ENCODE peak calls at places on chromosome 22, in five cellular contexts. One of them, this sample, is unnamed.

GRCh38 chr22:39773976-39774539 is 119.5 kb downstream of the ENTHD1 start:
- DNase-seq in K562: peak
- DNase-seq in AG04450: no peak
- DNase-seq in right lobe of liver: no peak
- DNase-seq in PC-3: peak
- DNase-seq in this sample: no peak

GRCh38 chr22:46734830-46735453 is 3.1 kb downstream of the CERK start:
- DNase-seq in PC-3: no peak
- DNase-seq in right lobe of liver: no peak
- DNase-seq in AG04450: no peak
- DNase-seq in K562: no peak
- DNase-seq in this sample: peak

GRCh38 chr22:30457964-30458363 is 13.9 kb downstream of the SEC14L3 start:
- DNase-seq in AG04450: no peak
- DNase-seq in PC-3: peak
- DNase-seq in right lobe of liver: peak
- DNase-seq in K562: no peak
- DNase-seq in this sample: peak

GRCh38 chr22:25205847-25206246 is 6.2 kb downstream of the CRYBB3 start:
- DNase-seq in AG04450: no peak
- DNase-seq in right lobe of liver: no peak
- DNase-seq in K562: no peak
- DNase-seq in PC-3: no peak
- DNase-seq in this sample: no peak

GRCh38 chr22:41449321-41449720 is 2.7 kb upstream of the TOB2 start:
- DNase-seq in AG04450: no peak
- DNase-seq in right lobe of liver: no peak
- DNase-seq in PC-3: no peak
- DNase-seq in K562: no peak
- DNase-seq in this sample: no peak

GRCh38 chr22:30290679-30291333 is 1.5 kb upstream of the CASTOR1 start:
- DNase-seq in AG04450: no peak
- DNase-seq in PC-3: peak
- DNase-seq in K562: no peak
- DNase-seq in right lobe of liver: peak
- DNase-seq in this sample: peak

GRCh38 chr22:16563555-16564520 is 28.8 kb downstream of the CCT8L2 start:
- DNase-seq in right lobe of liver: peak
- DNase-seq in K562: no peak
- DNase-seq in PC-3: no peak
- DNase-seq in AG04450: no peak
- DNase-seq in this sample: no peak

GRCh38 chr22:24588370-24588755 is 4.5 kb downstream of the LRRC75B start:
- DNase-seq in right lobe of liver: no peak
- DNase-seq in K562: no peak
- DNase-seq in PC-3: peak
- DNase-seq in AG04450: no peak
- DNase-seq in this sample: peak

GRCh38 chr22:28025333-28025732 is 106.3 kb upstream of the PITPNB start:
- DNase-seq in right lobe of liver: peak
- DNase-seq in PC-3: no peak
- DNase-seq in K562: peak
- DNase-seq in AG04450: no peak
- DNase-seq in this sample: no peak

GRCh38 chr22:46079861-46080821 is 70.2 kb upstream of the PPARA start:
- DNase-seq in PC-3: peak
- DNase-seq in right lobe of liver: peak
- DNase-seq in K562: no peak
- DNase-seq in AG04450: no peak
- DNase-seq in this sample: peak

GRCh38 chr22:47695176-47695575 is 932.7 kb downstream of the TBC1D22A start:
- DNase-seq in AG04450: no peak
- DNase-seq in PC-3: no peak
- DNase-seq in right lobe of liver: no peak
- DNase-seq in K562: no peak
- DNase-seq in this sample: no peak

GRCh38 chr22:50186181-50186731 is 543 bp downstream of the TRABD start:
- DNase-seq in K562: no peak
- DNase-seq in right lobe of liver: no peak
- DNase-seq in PC-3: no peak
- DNase-seq in AG04450: no peak
- DNase-seq in this sample: no peak

GRCh38 chr22:30294066-30294465 is 4.8 kb upstream of the CASTOR1 start:
- DNase-seq in PC-3: no peak
- DNase-seq in AG04450: no peak
- DNase-seq in right lobe of liver: no peak
- DNase-seq in K562: no peak
- DNase-seq in this sample: no peak

GRCh38 chr22:41768420-41768819 is 32.1 kb upstream of the CCDC134 start:
- DNase-seq in PC-3: peak
- DNase-seq in right lobe of liver: no peak
- DNase-seq in AG04450: no peak
- DNase-seq in K562: no peak
- DNase-seq in this sample: no peak

GRCh38 chr22:25840162-25840561 is 98.2 kb downstream of the MYO18B start:
- DNase-seq in AG04450: no peak
- DNase-seq in PC-3: no peak
- DNase-seq in K562: no peak
- DNase-seq in right lobe of liver: no peak
- DNase-seq in this sample: no peak

GRCh38 chr22:50041361-50042065 is 16.6 kb downstream of the TTLL8 start:
- DNase-seq in PC-3: no peak
- DNase-seq in K562: no peak
- DNase-seq in AG04450: no peak
- DNase-seq in right lobe of liver: no peak
- DNase-seq in this sample: no peak

GRCh38 chr22:20220629-20221026 is 47.5 kb downstream of the RTN4R start:
- DNase-seq in AG04450: no peak
- DNase-seq in PC-3: no peak
- DNase-seq in right lobe of liver: no peak
- DNase-seq in K562: no peak
- DNase-seq in this sample: no peak

GRCh38 chr22:29320546-29320945 is 5.0 kb upstream of the RASL10A start:
- DNase-seq in AG04450: no peak
- DNase-seq in right lobe of liver: no peak
- DNase-seq in PC-3: no peak
- DNase-seq in K562: no peak
- DNase-seq in this sample: no peak

GRCh38 chr22:24414523-24414922 is 12.9 kb upstream of the ADORA2A start:
- DNase-seq in right lobe of liver: peak
- DNase-seq in K562: no peak
- DNase-seq in AG04450: no peak
- DNase-seq in PC-3: no peak
- DNase-seq in this sample: no peak

GRCh38 chr22:24333301-24333700 is 62.7 kb downstream of the SPECC1L start:
- DNase-seq in K562: no peak
- DNase-seq in right lobe of liver: no peak
- DNase-seq in PC-3: peak
- DNase-seq in AG04450: peak
- DNase-seq in this sample: no peak

GRCh38 chr22:44701824-44702478 is at the start of gene PRR5:
- DNase-seq in PC-3: peak
- DNase-seq in AG04450: peak
- DNase-seq in K562: peak
- DNase-seq in right lobe of liver: peak
- DNase-seq in this sample: peak
- H3K27ac ChIP-seq in PC-3: no peak
- H3K27ac ChIP-seq in AG04450: peak
- H3K27ac ChIP-seq in K562: peak
- H3K27ac ChIP-seq in right lobe of liver: peak
- H3K27ac ChIP-seq in this sample: no peak

GRCh38 chr22:38302906-38303305 is 14.3 kb downstream of the CSNK1E start:
- DNase-seq in K562: no peak
- DNase-seq in right lobe of liver: no peak
- DNase-seq in PC-3: no peak
- DNase-seq in AG04450: no peak
- DNase-seq in this sample: no peak

GRCh38 chr22:38303974-38304373 is 13.3 kb downstream of the CSNK1E start:
- DNase-seq in AG04450: no peak
- DNase-seq in K562: no peak
- DNase-seq in PC-3: no peak
- DNase-seq in right lobe of liver: no peak
- DNase-seq in this sample: no peak

GRCh38 chr22:38300197-38300945 is 16.9 kb downstream of the CSNK1E start:
- DNase-seq in PC-3: no peak
- DNase-seq in AG04450: no peak
- DNase-seq in right lobe of liver: no peak
- DNase-seq in K562: no peak
- DNase-seq in this sample: no peak

GRCh38 chr22:38305481-38306448 is 11.5 kb downstream of the CSNK1E start:
- DNase-seq in AG04450: no peak
- DNase-seq in PC-3: no peak
- DNase-seq in K562: peak
- DNase-seq in right lobe of liver: no peak
- DNase-seq in this sample: no peak

GRCh38 chr22:38304526-38304925 is 12.7 kb downstream of the CSNK1E start:
- DNase-seq in PC-3: no peak
- DNase-seq in right lobe of liver: no peak
- DNase-seq in K562: no peak
- DNase-seq in AG04450: no peak
- DNase-seq in this sample: no peak
- H3K27ac ChIP-seq in PC-3: no peak
- H3K27ac ChIP-seq in right lobe of liver: no peak
- H3K27ac ChIP-seq in K562: no peak
- H3K27ac ChIP-seq in AG04450: peak
- H3K27ac ChIP-seq in this sample: peak

GRCh38 chr22:36452473-36453265 is 28.8 kb downstream of the TXN2 start:
- DNase-seq in right lobe of liver: no peak
- DNase-seq in K562: no peak
- DNase-seq in PC-3: no peak
- DNase-seq in AG04450: no peak
- DNase-seq in this sample: no peak
- H3K27ac ChIP-seq in right lobe of liver: peak
- H3K27ac ChIP-seq in K562: no peak
- H3K27ac ChIP-seq in PC-3: peak
- H3K27ac ChIP-seq in AG04450: no peak
- H3K27ac ChIP-seq in this sample: no peak

GRCh38 chr22:19124377-19124776 is 2.2 kb upstream of the DGCR2 start:
- DNase-seq in right lobe of liver: no peak
- DNase-seq in AG04450: no peak
- DNase-seq in K562: no peak
- DNase-seq in PC-3: no peak
- DNase-seq in this sample: no peak
- H3K27ac ChIP-seq in right lobe of liver: no peak
- H3K27ac ChIP-seq in AG04450: no peak
- H3K27ac ChIP-seq in K562: no peak
- H3K27ac ChIP-seq in PC-3: no peak
- H3K27ac ChIP-seq in this sample: no peak